ENCODE peak calls at places on chromosomes 4 and X, in six cellular contexts. L is HepG2, G is A549, P is WTC11, O is endothelial cell of umbilical vein, C is H1. R is an unnamed sample.

GRCh38 chrX:49066690-49067089 is 7.1 kb downstream of the PRAF2 start:
- DNase-seq in L (no peak), G (no peak), P (no peak), O (no peak), C (no peak), R (no peak)

GRCh38 chr4:60683357-60683756 is 516.8 kb upstream of the ADGRL3 start:
- DNase-seq in L (no peak), G (no peak), P (no peak), O (no peak), C (no peak), R (no peak)

GRCh38 chr4:138256608-138257007 is 14.5 kb upstream of the SLC7A11 start:
- DNase-seq in L (no peak), G (no peak), P (no peak), O (no peak), C (no peak), R (no peak)

GRCh38 chr4:151409470-151410313 is 716 bp downstream of the FHIP1A start:
- DNase-seq in L (peak; percentile 79), G (no peak), P (peak; percentile 74), O (no peak), C (no peak), R (no peak)

GRCh38 chrX:45165726-45166125 is 35.0 kb downstream of the DIPK2B start:
- DNase-seq in L (no peak), G (no peak), P (no peak), O (no peak), C (no peak), R (no peak)

GRCh38 chrX:8820910-8821527 is 19.8 kb upstream of the FAM9A start:
- DNase-seq in L (no peak), G (no peak), P (peak; percentile 58), O (no peak), C (peak; percentile 23), R (no peak)

GRCh38 chr4:36651253-36651652 is 369.8 kb downstream of the DTHD1 start:
- DNase-seq in L (no peak), G (no peak), P (no peak), O (no peak), C (no peak), R (peak; percentile 13)

GRCh38 chr4:15765306-15765705 is 12.8 kb upstream of the CD38 start:
- DNase-seq in L (no peak), G (no peak), P (no peak), O (no peak), C (no peak), R (no peak)

GRCh38 chr4:91830681-91831395 is 472.9 kb upstream of the GRID2 start:
- DNase-seq in L (no peak), G (no peak), P (no peak), O (no peak), C (no peak), R (no peak)

GRCh38 chrX:12210196-12210815 is 72.0 kb downstream of the FRMPD4 start:
- DNase-seq in L (no peak), G (peak; percentile 2), P (no peak), O (no peak), C (no peak), R (no peak)

GRCh38 chr4:120731561-120731960 is 191.0 kb downstream of the PRDM5 start:
- DNase-seq in L (no peak), G (no peak), P (no peak), O (no peak), C (no peak), R (no peak)

GRCh38 chrX:130280901-130281300 is 12.2 kb upstream of the ZNF280C start:
- DNase-seq in L (no peak), G (no peak), P (no peak), O (no peak), C (no peak), R (no peak)

GRCh38 chr4:66929748-66930147 is 615.6 kb downstream of the CENPC start:
- DNase-seq in L (no peak), G (no peak), P (no peak), O (no peak), C (no peak), R (no peak)

GRCh38 chr4:184165291-184165690 is 52.4 kb downstream of the ENPP6 start:
- DNase-seq in L (no peak), G (no peak), P (peak; percentile 44), O (no peak), C (no peak), R (no peak)

GRCh38 chr4:85761803-85762202 is 286.9 kb downstream of the ARHGAP24 start:
- DNase-seq in L (no peak), G (no peak), P (no peak), O (peak; percentile 99), C (no peak), R (no peak)

GRCh38 chrX:107470198-107470597 is 20.7 kb downstream of the FRMPD3 start:
- DNase-seq in L (no peak), G (no peak), P (no peak), O (no peak), C (no peak), R (no peak)

GRCh38 chr4:166257276-166257675 is 384.2 kb downstream of the TLL1 start:
- DNase-seq in L (no peak), G (no peak), P (no peak), O (no peak), C (no peak), R (no peak)

GRCh38 chrX:110276778-110277177 is 41.1 kb downstream of the AMMECR1 start:
- DNase-seq in L (no peak), G (no peak), P (no peak), O (no peak), C (no peak), R (no peak)

GRCh38 chr4:140281828-140282227 is 91.6 kb upstream of the SCOC start:
- DNase-seq in L (no peak), G (no peak), P (no peak), O (peak; percentile 29), C (no peak), R (no peak)

GRCh38 chrX:28979876-28980275 is 392.6 kb downstream of the IL1RAPL1 start:
- DNase-seq in L (no peak), G (no peak), P (no peak), O (no peak), C (no peak), R (no peak)

GRCh38 chr4:40530961-40531635 is 98.6 kb downstream of the RBM47 start:
- DNase-seq in L (no peak), G (no peak), P (no peak), O (no peak), C (no peak), R (peak; percentile 90)

GRCh38 chr4:152942346-152942745 is 6.2 kb downstream of the FHDC1 start:
- DNase-seq in L (no peak), G (no peak), P (no peak), O (no peak), C (no peak), R (no peak)

GRCh38 chr4:183876268-183876934 is 28.7 kb upstream of the STOX2 start:
- DNase-seq in L (no peak), G (no peak), P (no peak), O (peak; percentile 68), C (no peak), R (no peak)

GRCh38 chr4:145861331-145862318 is 77.0 kb downstream of the ZNF827 start:
- DNase-seq in L (no peak), G (no peak), P (peak; percentile 29), O (no peak), C (no peak), R (no peak)

GRCh38 chr4:2935762-2936743 is 27.2 kb downstream of the NOP14 start:
- DNase-seq in L (no peak), G (no peak), P (no peak), O (no peak), C (no peak), R (no peak)

GRCh38 chr4:108559067-108559793 is 61.1 kb upstream of the RPL34 start:
- DNase-seq in L (no peak), G (no peak), P (no peak), O (no peak), C (no peak), R (no peak)

GRCh38 chrX:51743179-51743957 is at the start of gene GSPT2:
- DNase-seq in L (no peak), G (peak; percentile 30), P (peak; percentile 43), O (peak; percentile 59), C (peak; percentile 23), R (peak; percentile 48)

GRCh38 chr4:2064276-2064991 is 5.3 kb downstream of the NAT8L start:
- DNase-seq in L (no peak), G (no peak), P (peak; percentile 16), O (no peak), C (no peak), R (peak; percentile 79)

GRCh38 chr4:41212221-41213203 is 1.8 kb downstream of the APBB2 start:
- DNase-seq in L (peak; percentile 64), G (peak; percentile 62), P (peak; percentile 30), O (peak; percentile 86), C (no peak), R (no peak)

GRCh38 chrX:2848806-2849420 is 20.2 kb downstream of the GYG2 start:
- DNase-seq in L (peak; percentile 26), G (no peak), P (no peak), O (no peak), C (no peak), R (no peak)

GRCh38 chr4:125140966-125141495 is 173.7 kb upstream of the FAT4 start:
- DNase-seq in L (no peak), G (no peak), P (no peak), O (no peak), C (no peak), R (no peak)

GRCh38 chr4:7761720-7762119 is 177.9 kb downstream of the AFAP1 start:
- DNase-seq in L (peak; percentile 49), G (peak; percentile 49), P (peak; percentile 80), O (peak; percentile 61), C (peak; percentile 17), R (peak; percentile 52)
- TF ChIP-seq JUN in L (no peak), G (no peak), P (no peak), O (no peak), C (no peak), R (no peak)

GRCh38 chr4:186920486-186920885 is 196.8 kb upstream of the FAT1 start:
- DNase-seq in L (no peak), G (no peak), P (no peak), O (peak; percentile 25), C (no peak), R (no peak)
- TF ChIP-seq JUN in L (no peak), G (no peak), P (no peak), O (no peak), C (no peak), R (no peak)

GRCh38 chr4:158938462-158939044 is 164.3 kb upstream of the RAPGEF2 start:
- DNase-seq in L (no peak), G (no peak), P (no peak), O (no peak), C (no peak), R (no peak)
- TF ChIP-seq JUN in L (no peak), G (no peak), P (no peak), O (no peak), C (no peak), R (no peak)

DNA sequence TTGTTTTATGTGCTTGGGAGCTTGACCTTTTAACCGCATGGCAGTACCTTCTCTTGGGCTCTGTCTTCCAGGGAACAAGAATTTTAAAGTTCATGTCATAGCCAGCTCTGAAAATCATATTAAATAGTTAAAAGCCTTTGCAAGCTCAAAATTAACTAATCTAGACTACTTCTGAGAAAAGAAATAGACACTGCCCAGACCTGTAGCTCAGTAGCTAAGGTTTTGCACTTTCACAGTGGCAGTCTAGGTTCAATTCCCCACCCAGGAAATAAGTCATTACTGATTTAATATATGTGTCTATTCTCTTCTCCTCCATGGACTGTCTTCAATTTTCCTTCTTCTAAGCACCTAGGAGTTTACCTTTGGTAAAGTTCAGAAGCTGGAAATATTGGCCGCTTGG is 27.4 kb downstream of the HSD17B11 start:
- DNase-seq in L (no peak), G (no peak), P (no peak), O (no peak), C (no peak), R (no peak)
- TF ChIP-seq JUN in L (no peak), G (no peak), P (no peak), O (no peak), C (no peak), R (no peak)

R was measured in K562.